ENCODE peak calls at places on chromosomes 11 and 22, in four cellular contexts. O is hepatic stellate cell, U is cardiac fibroblast, W is posterior vena cava. Z is an unnamed sample.

GRCh38 chr11:132992838-132993680 is 539.2 kb downstream of the OPCML start:
- DNase-seq in O (no peak), W (no peak), U (no peak), Z (peak; percentile 19)

GRCh38 chr11:76232026-76232665 is 25.8 kb upstream of the WNT11 start:
- DNase-seq in O (no peak), U (no peak), W (no peak), Z (no peak)

GRCh38 chr11:7536102-7536501 is 22.3 kb downstream of the PPFIBP2 start:
- DNase-seq in O (no peak), U (no peak), W (no peak), Z (no peak)

GRCh38 chr22:49568751-49569285 is 258.9 kb downstream of the BRD1 start:
- DNase-seq in U (no peak), O (no peak), W (peak; percentile 62), Z (no peak)

GRCh38 chr11:46361283-46362145 is 14.3 kb downstream of the DGKZ start:
- DNase-seq in W (peak; percentile 90), O (peak; percentile 95), U (peak; percentile 65), Z (no peak)

GRCh38 chr22:49968313-49968830 is 7.8 kb downstream of the PIM3 start:
- DNase-seq in O (no peak), W (peak; percentile 76), U (no peak), Z (no peak)

GRCh38 chr22:24875862-24876506 is 70.0 kb downstream of the SGSM1 start:
- DNase-seq in O (no peak), U (peak; percentile 31), W (no peak), Z (no peak)

GRCh38 chr11:14578551-14578956 is 58.4 kb upstream of the PSMA1 start:
- DNase-seq in U (peak; percentile 91), O (no peak), W (no peak), Z (peak; percentile 27)

GRCh38 chr22:50015451-50016307 is 3.1 kb upstream of the IL17REL start:
- DNase-seq in W (peak; percentile 63), U (no peak), O (no peak), Z (no peak)

GRCh38 chr11:116605543-116605942 is 167.2 kb downstream of the BUD13 start:
- DNase-seq in W (no peak), O (no peak), U (peak; percentile 27), Z (no peak)

GRCh38 chr11:75919525-75919924 is 104.5 kb downstream of the UVRAG start:
- DNase-seq in U (peak; percentile 47), W (no peak), O (no peak), Z (no peak)